ENCODE peak calls at places on chromosome 15, in seven cellular contexts. Q is cardiac muscle cell; Y is A549; S is tibial nerve; U is A673; C is naive thymus-derived CD4-positive, alpha-beta T cell; A is H9. L is an unnamed sample.

GRCh38 chr15:91426412-91426811 is 326.4 kb downstream of the SV2B start:
- DNase-seq in Q (no peak), Y (no peak), S (no peak), U (no peak), C (no peak), A (no peak), L (no peak)

GRCh38 chr15:40242671-40243070 is 3.8 kb downstream of the PAK6 start:
- DNase-seq in Q (no peak), Y (no peak), S (no peak), U (no peak), C (no peak), A (no peak), L (no peak)

GRCh38 chr15:78317145-78317836 is 17.9 kb upstream of the SKIC8 start:
- DNase-seq in Q (peak; percentile 26), Y (peak; percentile 58), S (no peak), U (no peak), C (no peak), A (no peak), L (peak; percentile 32)

GRCh38 chr15:52308446-52309153 is 13.0 kb upstream of the MYO5C start:
- DNase-seq in Q (no peak), Y (no peak), S (no peak), U (no peak), C (no peak), A (no peak), L (no peak)

GRCh38 chr15:31263751-31264533 is 62.7 kb upstream of the KLF13 start:
- DNase-seq in Q (no peak), Y (no peak), S (no peak), U (peak; percentile 22), C (peak; percentile 82), A (peak; percentile 24), L (peak; percentile 93)

GRCh38 chr15:50519740-50520425 is 26.6 kb downstream of the USP50 start:
- DNase-seq in Q (no peak), Y (no peak), S (no peak), U (no peak), C (no peak), A (no peak), L (no peak)

GRCh38 chr15:26126070-26126469 is 262.9 kb upstream of the ATP10A start:
- DNase-seq in Q (no peak), Y (no peak), S (no peak), U (no peak), C (no peak), A (no peak), L (no peak)

GRCh38 chr15:90306560-90306959 is 41.1 kb downstream of the NGRN start:
- DNase-seq in Q (no peak), Y (no peak), S (no peak), U (no peak), C (peak; percentile 23), A (no peak), L (no peak)

GRCh38 chr15:88071141-88071540 is 185.4 kb downstream of the NTRK3 start:
- DNase-seq in Q (no peak), Y (no peak), S (no peak), U (no peak), C (no peak), A (no peak), L (no peak)

GRCh38 chr15:52858388-52859176 is 68.4 kb upstream of the ONECUT1 start:
- DNase-seq in Q (peak; percentile 28), Y (no peak), S (no peak), U (no peak), C (no peak), A (peak; percentile 45), L (no peak)

GRCh38 chr15:66863382-66864085 is 161.5 kb downstream of the SMAD6 start:
- DNase-seq in Q (no peak), Y (no peak), S (no peak), U (no peak), C (no peak), A (peak; percentile 10), L (no peak)

GRCh38 chr15:62447742-62448141 is 282.7 kb upstream of the C2CD4B start:
- DNase-seq in Q (no peak), Y (no peak), S (no peak), U (no peak), C (no peak), A (no peak), L (no peak)

GRCh38 chr15:38389924-38390542 is 63.9 kb upstream of the FAM98B start:
- DNase-seq in Q (peak; percentile 63), Y (peak; percentile 50), S (peak; percentile 55), U (peak; percentile 62), C (peak; percentile 44), A (peak; percentile 64), L (no peak)

GRCh38 chr15:31016446-31016915 is 25.1 kb upstream of the MTMR10 start:
- DNase-seq in Q (no peak), Y (no peak), S (no peak), U (no peak), C (no peak), A (no peak), L (no peak)

GRCh38 chr15:94845391-94845718 is 614.0 kb downstream of the MCTP2 start:
- DNase-seq in Q (no peak), Y (no peak), S (no peak), U (no peak), C (no peak), A (no peak), L (no peak)

GRCh38 chr15:96344120-96344705 is 13.7 kb downstream of the NR2F2 start:
- DNase-seq in Q (no peak), Y (no peak), S (no peak), U (peak; percentile 8), C (no peak), A (no peak), L (peak; percentile 66)

GRCh38 chr15:79433610-79434009 is 1.5 kb downstream of the MINAR1 start:
- DNase-seq in Q (no peak), Y (peak; percentile 29), S (no peak), U (no peak), C (no peak), A (peak; percentile 64), L (no peak)

GRCh38 chr15:35431281-35431680 is 114.7 kb downstream of the DPH6 start:
- DNase-seq in Q (no peak), Y (no peak), S (no peak), U (no peak), C (no peak), A (no peak), L (no peak)
- H3K4me1 ChIP-seq in Q (peaks cover 18% of the 10 kb centered on the region), Y (peaks cover 3% of the 10 kb centered on the region), S (no peaks in the 10 kb centered on the region), U (peaks cover 3% of the 10 kb centered on the region), C (no peaks in the 10 kb centered on the region), A (no peaks in the 10 kb centered on the region), L (no peaks in the 10 kb centered on the region)

GRCh38 chr15:25060472-25060803 is 105.7 kb downstream of the SNRPN start:
- DNase-seq in Q (no peak), Y (no peak), S (no peak), U (no peak), C (no peak), A (peak; percentile 18), L (no peak)
- H3K4me1 ChIP-seq in Q (no peaks in the 10 kb centered on the region), Y (no peaks in the 10 kb centered on the region), S (no peaks in the 10 kb centered on the region), U (no peaks in the 10 kb centered on the region), C (no peaks in the 10 kb centered on the region), A (no peaks in the 10 kb centered on the region), L (no peaks in the 10 kb centered on the region)

DNA sequence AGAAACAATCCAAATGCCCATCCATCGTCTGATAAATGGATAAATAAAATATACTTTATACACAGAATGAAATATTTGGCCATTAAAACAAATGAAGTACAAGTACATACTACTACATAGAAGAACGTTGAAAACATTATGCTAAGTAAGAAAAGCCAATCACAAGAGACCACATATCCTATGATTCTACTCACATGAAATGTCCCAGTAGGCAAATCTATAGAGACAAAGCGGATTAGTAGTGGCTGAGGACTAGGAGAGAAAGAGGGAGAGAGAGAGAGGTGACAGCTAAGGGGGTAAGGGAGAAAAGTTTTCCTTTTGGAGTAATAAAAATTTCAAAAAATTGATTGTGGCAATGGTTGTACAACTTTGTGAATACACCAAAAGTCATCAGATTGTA is 147.0 kb downstream of the GREM1 start:
- DNase-seq in Q (no peak), Y (no peak), S (no peak), U (no peak), C (no peak), A (no peak), L (no peak)
- H3K4me1 ChIP-seq in Q (peaks cover 4% of the 10 kb centered on the region), Y (peaks cover 45% of the 10 kb centered on the region), S (no peaks in the 10 kb centered on the region), U (peaks cover 4% of the 10 kb centered on the region), C (no peaks in the 10 kb centered on the region), A (no peaks in the 10 kb centered on the region), L (no peaks in the 10 kb centered on the region)

GRCh38 chr15:35880896-35881295 is 334.9 kb upstream of the DPH6 start:
- DNase-seq in Q (no peak), Y (no peak), S (no peak), U (no peak), C (no peak), A (no peak), L (no peak)
- H3K4me1 ChIP-seq in Q (no peaks in the 10 kb centered on the region), Y (no peaks in the 10 kb centered on the region), S (no peaks in the 10 kb centered on the region), U (peaks cover 10% of the 10 kb centered on the region), C (no peaks in the 10 kb centered on the region), A (no peaks in the 10 kb centered on the region), L (no peaks in the 10 kb centered on the region)

DNA sequence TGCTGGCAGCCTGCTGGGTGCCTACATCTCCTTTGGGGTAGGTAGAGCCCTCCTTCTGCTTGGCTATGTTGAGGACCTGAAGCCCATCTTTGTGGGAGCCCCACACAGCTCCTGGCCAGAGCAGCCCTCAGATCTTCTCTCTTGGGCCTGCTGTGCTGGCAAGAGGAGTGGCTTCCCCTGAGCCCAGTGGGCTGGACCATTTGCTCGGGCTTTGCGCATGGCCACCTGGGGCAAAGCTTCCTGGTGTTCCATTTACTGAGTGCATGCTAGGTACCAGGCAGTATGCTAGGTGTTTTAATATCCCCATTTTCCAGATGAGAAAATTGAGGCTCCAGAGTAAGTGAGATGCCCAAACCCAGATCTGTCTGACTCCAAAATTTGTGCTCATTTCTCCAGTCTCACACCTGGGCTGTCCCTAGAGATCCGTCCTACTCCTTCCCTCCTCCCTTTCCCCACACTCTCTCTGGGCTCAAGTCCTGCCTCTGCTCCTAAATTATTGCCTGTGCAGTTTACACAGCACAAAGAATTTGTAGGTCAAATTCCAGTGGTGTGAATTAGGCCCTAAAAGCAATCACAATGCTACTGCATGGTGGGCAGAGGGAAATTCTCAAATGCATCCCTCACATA is 39.7 kb downstream of the SLC28A1 start:
- DNase-seq in Q (no peak), Y (no peak), S (no peak), U (no peak), C (no peak), A (no peak), L (no peak)
- H3K4me1 ChIP-seq in Q (no peaks in the 10 kb centered on the region), Y (peaks cover 47% of the 10 kb centered on the region), S (no peaks in the 10 kb centered on the region), U (no peaks in the 10 kb centered on the region), C (peaks cover 4% of the 10 kb centered on the region), A (no peaks in the 10 kb centered on the region), L (peaks cover 6% of the 10 kb centered on the region)

GRCh38 chr15:57507111-57507510 is 84.6 kb upstream of the MYZAP start:
- DNase-seq in Q (no peak), Y (no peak), S (no peak), U (no peak), C (no peak), A (no peak), L (no peak)
- H3K4me1 ChIP-seq in Q (peaks cover 55% of the 10 kb centered on the region), Y (peaks cover 35% of the 10 kb centered on the region), S (no peaks in the 10 kb centered on the region), U (no peaks in the 10 kb centered on the region), C (no peaks in the 10 kb centered on the region), A (peaks cover 3% of the 10 kb centered on the region), L (peaks cover 61% of the 10 kb centered on the region)

L was measured in kidney.